ENCODE peak calls at places on chromosome 17, in nine cellular contexts. W is AG10803; G is HAP-1; Y is AG04449; H is effector CD4-positive, alpha-beta T cell; K is activated CD4-positive, alpha-beta T cell treated with anti-CD3 and anti-CD28 coated beads, Interleukin-2, amount 50 U/mL, for 1 hour; Q is RCC 7860; L is cardiac fibroblast; T is stimulated activated CD8-positive, alpha-beta memory T cell treated with anti-CD3 and anti-CD28 coated beads, Interleukin-12 subunit alpha, Interleukin-12 subunit beta, amount 100 ng/mL, for 1 hour. J is an unnamed sample.

GRCh38 chr17:45013021-45013997 is 38.1 kb downstream of the DCAKD start:
- DNase-seq in W (no peak), G (no peak), Y (no peak), H (no peak), K (no peak), Q (no peak), L (no peak), T (no peak), J (no peak)

GRCh38 chr17:6583411-6583810 is 27.1 kb upstream of the PITPNM3 start:
- DNase-seq in W (no peak), G (no peak), Y (no peak), H (no peak), K (no peak), Q (no peak), L (no peak), T (no peak), J (no peak)

GRCh38 chr17:48724241-48725004 is 1.4 kb downstream of the PRAC2 start:
- DNase-seq in W (peak; percentile 72), G (peak; percentile 49), Y (no peak), H (peak; percentile 67), K (peak; percentile 82), Q (peak; percentile 50), L (peak; percentile 81), T (peak; percentile 63), J (peak; percentile 36)

GRCh38 chr17:77771145-77771544 is 187.4 kb upstream of the TNRC6C start:
- DNase-seq in W (no peak), G (no peak), Y (no peak), H (no peak), K (no peak), Q (no peak), L (no peak), T (no peak), J (no peak)

GRCh38 chr17:82198092-82198491 is 14.6 kb downstream of the CCDC57 start:
- DNase-seq in W (no peak), G (no peak), Y (no peak), H (no peak), K (no peak), Q (no peak), L (no peak), T (no peak), J (no peak)

GRCh38 chr17:3012926-3013581 is 50.4 kb downstream of the OR1D5 start:
- DNase-seq in W (peak; percentile 50), G (peak; percentile 23), Y (no peak), H (peak; percentile 35), K (peak; percentile 52), Q (peak; percentile 44), L (peak; percentile 67), T (peak; percentile 29), J (peak; percentile 37)

GRCh38 chr17:45740553-45741330 is 43.4 kb upstream of the CRHR1 start:
- DNase-seq in W (peak; percentile 2), G (peak; percentile 47), Y (no peak), H (no peak), K (no peak), Q (no peak), L (peak; percentile 35), T (no peak), J (peak; percentile 73)

GRCh38 chr17:4881761-4882555 is 17.4 kb upstream of the C17orf107 start:
- DNase-seq in W (no peak), G (peak; percentile 52), Y (no peak), H (peak; percentile 60), K (peak; percentile 73), Q (peak; percentile 20), L (peak; percentile 46), T (peak; percentile 60), J (peak; percentile 37)

GRCh38 chr17:57002904-57003303 is 25.0 kb downstream of the SCPEP1 start:
- DNase-seq in W (no peak), G (no peak), Y (no peak), H (no peak), K (no peak), Q (no peak), L (no peak), T (no peak), J (no peak)

GRCh38 chr17:65656390-65657250 is 95.2 kb upstream of the AXIN2 start:
- DNase-seq in W (no peak), G (no peak), Y (no peak), H (no peak), K (no peak), Q (no peak), L (peak; percentile 31), T (no peak), J (peak; percentile 6)

GRCh38 chr17:77127735-77128361 is 12.9 kb upstream of the SEC14L1 start:
- DNase-seq in W (no peak), G (no peak), Y (no peak), H (peak; percentile 54), K (peak; percentile 61), Q (peak; percentile 4), L (peak; percentile 71), T (peak; percentile 44), J (no peak)

GRCh38 chr17:9032151-9032550 is 10.8 kb downstream of the NTN1 start:
- DNase-seq in W (no peak), G (no peak), Y (no peak), H (no peak), K (no peak), Q (no peak), L (no peak), T (no peak), J (no peak)

GRCh38 chr17:6639651-6640535 is 618 bp downstream of the KIAA0753 start:
- DNase-seq in W (peak; percentile 48), G (no peak), Y (no peak), H (no peak), K (no peak), Q (no peak), L (peak; percentile 51), T (no peak), J (no peak)

GRCh38 chr17:80675451-80676095 is 130.9 kb downstream of the RPTOR start:
- DNase-seq in W (no peak), G (no peak), Y (no peak), H (no peak), K (no peak), Q (no peak), L (no peak), T (no peak), J (no peak)

GRCh38 chr17:73976676-73977521 is 226.6 kb upstream of the RPL38 start:
- DNase-seq in W (peak; percentile 15), G (no peak), Y (no peak), H (no peak), K (no peak), Q (peak; percentile 68), L (no peak), T (no peak), J (no peak)

GRCh38 chr17:1720856-1721386 is 3.6 kb upstream of the WDR81 start:
- DNase-seq in W (peak; percentile 45), G (peak; percentile 61), Y (no peak), H (peak; percentile 64), K (peak; percentile 68), Q (peak; percentile 19), L (peak; percentile 73), T (peak; percentile 59), J (peak; percentile 51)

GRCh38 chr17:40574292-40574691 is 9.0 kb upstream of the CCR7 start:
- DNase-seq in W (no peak), G (no peak), Y (no peak), H (no peak), K (no peak), Q (no peak), L (no peak), T (no peak), J (no peak)

GRCh38 chr17:39107973-39108372 is 43.5 kb downstream of the PLXDC1 start:
- DNase-seq in W (no peak), G (no peak), Y (no peak), H (no peak), K (no peak), Q (no peak), L (no peak), T (no peak), J (no peak)

GRCh38 chr17:42311240-42312034 is 23.1 kb downstream of the STAT5A start:
- DNase-seq in W (peak; percentile 93), G (no peak), Y (peak; percentile 50), H (no peak), K (no peak), Q (no peak), L (peak; percentile 93), T (no peak), J (no peak)

GRCh38 chr17:10286324-10286723 is 86.5 kb downstream of the MYH13 start:
- DNase-seq in W (no peak), G (no peak), Y (no peak), H (no peak), K (no peak), Q (no peak), L (no peak), T (no peak), J (peak; percentile 21)

GRCh38 chr17:39782481-39782880 is 44.7 kb downstream of the GRB7 start:
- DNase-seq in W (no peak), G (no peak), Y (no peak), H (no peak), K (no peak), Q (no peak), L (peak; percentile 37), T (no peak), J (no peak)

GRCh38 chr17:21282850-21283249 is 1.7 kb upstream of the MAP2K3 start:
- DNase-seq in W (no peak), G (no peak), Y (no peak), H (no peak), K (no peak), Q (no peak), L (no peak), T (no peak), J (no peak)

GRCh38 chr17:28861393-28862203 is 6.8 kb downstream of the ERAL1 start:
- DNase-seq in W (no peak), G (no peak), Y (no peak), H (no peak), K (no peak), Q (no peak), L (no peak), T (no peak), J (no peak)

GRCh38 chr17:8745586-8746500 is 1.2 kb upstream of the CCDC42 start:
- DNase-seq in W (peak; percentile 36), G (peak; percentile 39), Y (no peak), H (peak; percentile 68), K (peak; percentile 75), Q (no peak), L (peak; percentile 56), T (peak; percentile 66), J (peak; percentile 34)

GRCh38 chr17:64504769-64505319 is 1.2 kb downstream of the DDX5 start:
- DNase-seq in W (peak; percentile 56), G (no peak), Y (no peak), H (no peak), K (no peak), Q (no peak), L (peak; percentile 53), T (no peak), J (no peak)

GRCh38 chr17:27582696-27583095 is 48.3 kb upstream of the LGALS9 start:
- DNase-seq in W (no peak), G (no peak), Y (no peak), H (no peak), K (no peak), Q (no peak), L (no peak), T (no peak), J (no peak)

GRCh38 chr17:28290703-28291102 is 28.3 kb upstream of the TMEM97 start:
- DNase-seq in W (peak; percentile 29), G (no peak), Y (no peak), H (no peak), K (no peak), Q (no peak), L (no peak), T (no peak), J (no peak)

GRCh38 chr17:9729034-9729650 is 62.2 kb downstream of the DHRS7C start:
- DNase-seq in W (peak; percentile 58), G (peak; percentile 54), Y (peak; percentile 0), H (no peak), K (no peak), Q (peak; percentile 44), L (peak; percentile 51), T (no peak), J (peak; percentile 56)

GRCh38 chr17:45289316-45290268 is 27.2 kb downstream of the MAP3K14 start:
- DNase-seq in W (no peak), G (no peak), Y (no peak), H (no peak), K (no peak), Q (no peak), L (no peak), T (no peak), J (no peak)

GRCh38 chr17:46950997-46951621 is 27.9 kb downstream of the RPRML start:
- DNase-seq in W (no peak), G (no peak), Y (no peak), H (no peak), K (no peak), Q (no peak), L (no peak), T (no peak), J (no peak)

GRCh38 chr17:79633937-79634813 is 23.3 kb upstream of the RBFOX3 start:
- DNase-seq in W (no peak), G (no peak), Y (no peak), H (no peak), K (no peak), Q (no peak), L (no peak), T (no peak), J (no peak)

J was measured in HT1080.